ENCODE peak calls at places on chromosomes 12 and 14, in five cellular contexts. Q is mucosa of gallbladder, J is NCI-H774, X is amniotic epithelial cell, T is SIG-M5. B is an unnamed sample.

GRCh38 chr12:31589582-31589895 is 1.4 kb downstream of the DENND5B start:
- DNase-seq in Q (no peak), J (no peak), X (peak; percentile 51), T (no peak), B (no peak)

GRCh38 chr14:99790201-99790977 is 2.8 kb upstream of the EML1 start:
- DNase-seq in Q (no peak), J (no peak), X (no peak), T (no peak), B (peak; percentile 19)

GRCh38 chr12:27751386-27752047 is 28.5 kb upstream of the KLHL42 start:
- DNase-seq in Q (peak; percentile 72), J (no peak), X (no peak), T (no peak), B (peak; percentile 14)

GRCh38 chr12:109458771-109459208 is 18.3 kb downstream of the KCTD10 start:
- DNase-seq in Q (no peak), J (no peak), X (peak; percentile 63), T (no peak), B (no peak)

GRCh38 chr12:115201928-115202327 is 518.0 kb upstream of the TBX3 start:
- DNase-seq in Q (no peak), J (no peak), X (peak; percentile 86), T (no peak), B (no peak)

GRCh38 chr14:96252323-96253052 is 3.5 kb upstream of the BDKRB1 start:
- DNase-seq in Q (no peak), J (peak; percentile 67), X (peak; percentile 77), T (no peak), B (no peak)

GRCh38 chr12:3165311-3165931 is 88.2 kb downstream of the TSPAN9 start:
- DNase-seq in Q (no peak), J (no peak), X (peak; percentile 70), T (no peak), B (no peak)

GRCh38 chr14:82403972-82404371 is 870.3 kb upstream of the SEL1L start:
- DNase-seq in Q (no peak), J (no peak), X (no peak), T (no peak), B (peak; percentile 71)

GRCh38 chr12:124174406-124174805 is 120.5 kb upstream of the RFLNA start:
- DNase-seq in Q (no peak), J (no peak), X (no peak), T (no peak), B (no peak)

GRCh38 chr12:131242741-131243496 is 289.2 kb downstream of the ADGRD1 start:
- DNase-seq in Q (no peak), J (no peak), X (no peak), T (no peak), B (no peak)

GRCh38 chr12:91690521-91690920 is 455.1 kb downstream of the BTG1 start:
- DNase-seq in Q (no peak), J (no peak), X (no peak), T (no peak), B (no peak)

GRCh38 chr12:27711312-27711682 is 665 bp downstream of the MRPS35 start:
- DNase-seq in Q (no peak), J (no peak), X (no peak), T (no peak), B (no peak)

GRCh38 chr14:92798811-92799210 is 4.7 kb downstream of the GOLGA5 start:
- DNase-seq in Q (no peak), J (no peak), X (no peak), T (no peak), B (no peak)

GRCh38 chr14:85333313-85333712 is 196.6 kb upstream of the FLRT2 start:
- DNase-seq in Q (no peak), J (no peak), X (peak; percentile 13), T (no peak), B (no peak)

GRCh38 chr12:34398706-34399630 is 376.7 kb downstream of the ALG10 start:
- DNase-seq in Q (peak; percentile 7), J (no peak), X (no peak), T (no peak), B (peak; percentile 1)

GRCh38 chr12:105679982-105680381 is 349.5 kb downstream of the C12orf75 start:
- DNase-seq in Q (no peak), J (no peak), X (no peak), T (no peak), B (no peak)

GRCh38 chr12:31772685-31773222 is 43.9 kb upstream of the AMN1 start:
- DNase-seq in Q (peak; percentile 15), J (no peak), X (no peak), T (no peak), B (no peak)

GRCh38 chr12:27610380-27610779 is 85.9 kb upstream of the REP15 start:
- DNase-seq in Q (no peak), J (no peak), X (peak; percentile 59), T (no peak), B (no peak)

GRCh38 chr14:99749763-99750715 is 43.2 kb upstream of the EML1 start:
- DNase-seq in Q (no peak), J (no peak), X (no peak), T (no peak), B (no peak)

GRCh38 chr12:77122661-77123060 is 57.3 kb upstream of the E2F7 start:
- DNase-seq in Q (no peak), J (no peak), X (no peak), T (no peak), B (no peak)

GRCh38 chr12:71158361-71158882 is 623 bp upstream of the TSPAN8 start:
- DNase-seq in Q (peak; percentile 27), J (peak; percentile 95), X (peak; percentile 6), T (no peak), B (no peak)

GRCh38 chr14:22380511-22381455 is 208.2 kb downstream of the DAD1 start:
- DNase-seq in Q (no peak), J (no peak), X (no peak), T (no peak), B (no peak)

GRCh38 chr12:104903648-104904423 is 54.3 kb downstream of the SLC41A2 start:
- DNase-seq in Q (no peak), J (no peak), X (no peak), T (no peak), B (no peak)

GRCh38 chr14:91396959-91397815 is 20.4 kb downstream of the CCDC88C start:
- DNase-seq in Q (no peak), J (peak; percentile 30), X (no peak), T (no peak), B (no peak)

GRCh38 chr14:102057480-102058114 is 29.2 kb downstream of the HSP90AA1 start:
- DNase-seq in Q (no peak), J (no peak), X (no peak), T (no peak), B (no peak)

GRCh38 chr14:94998702-94999101 is 158.6 kb downstream of the DICER1 start:
- DNase-seq in Q (no peak), J (no peak), X (no peak), T (no peak), B (no peak)

GRCh38 chr14:60862283-60862682 is 118.6 kb downstream of the TRMT5 start:
- DNase-seq in Q (peak; percentile 87), J (peak; percentile 46), X (peak; percentile 27), T (no peak), B (peak; percentile 81)

GRCh38 chr12:25926536-25926935 is 31.9 kb upstream of the RASSF8 start:
- DNase-seq in Q (no peak), J (no peak), X (peak; percentile 21), T (no peak), B (no peak)

GRCh38 chr12:104692335-104693218 is 235.8 kb downstream of the CHST11 start:
- DNase-seq in Q (no peak), J (no peak), X (no peak), T (no peak), B (no peak)

GRCh38 chr12:11563785-11564739 is 85.4 kb upstream of the ETV6 start:
- DNase-seq in Q (no peak), J (no peak), X (no peak), T (no peak), B (no peak)